ENCODE peak calls at places on chromosomes 6 and 20, in seven cellular contexts. G, A, V, F, U, C and D are unnamed samples.

GRCh38 chr6:28635547-28636158 is 110.0 kb downstream of the GPX5 start:
- DNase-seq in G (peak; percentile 66), A (no peak), V (no peak), F (no peak), U (no peak), C (no peak), D (peak; percentile 34)

GRCh38 chr6:34243131-34243771 is 5.6 kb downstream of the SMIM29 start:
- DNase-seq in G (no peak), A (no peak), V (no peak), F (no peak), U (no peak), C (no peak), D (no peak)

GRCh38 chr6:136180729-136181128 is 69.4 kb downstream of the MTFR2 start:
- DNase-seq in G (no peak), A (no peak), V (no peak), F (no peak), U (no peak), C (no peak), D (no peak)

GRCh38 chr6:35386989-35387388 is 44.6 kb downstream of the PPARD start:
- DNase-seq in G (no peak), A (no peak), V (no peak), F (no peak), U (no peak), C (no peak), D (no peak)

GRCh38 chr6:56386717-56387116 is 139.3 kb upstream of the COL21A1 start:
- DNase-seq in G (no peak), A (no peak), V (no peak), F (no peak), U (no peak), C (no peak), D (no peak)

GRCh38 chr6:31399589-31400466 is 3.6 kb upstream of the MICA start:
- DNase-seq in G (peak; percentile 89), A (peak; percentile 45), V (peak; percentile 54), F (peak; percentile 44), U (peak; percentile 51), C (peak; percentile 53), D (peak; percentile 76)

GRCh38 chr20:6311841-6312655 is 189.2 kb upstream of the FERMT1 start:
- DNase-seq in G (no peak), A (no peak), V (no peak), F (no peak), U (no peak), C (no peak), D (no peak)

GRCh38 chr6:21461844-21462518 is 131.6 kb upstream of the SOX4 start:
- DNase-seq in G (no peak), A (no peak), V (no peak), F (no peak), U (no peak), C (no peak), D (no peak)

GRCh38 chr20:12371955-12372354 is 454.3 kb downstream of the BTBD3 start:
- DNase-seq in G (no peak), A (no peak), V (no peak), F (no peak), U (no peak), C (no peak), D (no peak)

GRCh38 chr6:15453622-15454021 is 207.8 kb downstream of the JARID2 start:
- DNase-seq in G (peak; percentile 19), A (no peak), V (no peak), F (no peak), U (no peak), C (no peak), D (no peak)

GRCh38 chr20:1317545-1318255 is 11.2 kb downstream of the SDCBP2 start:
- DNase-seq in G (no peak), A (no peak), V (no peak), F (no peak), U (no peak), C (no peak), D (no peak)

GRCh38 chr6:81894286-81894685 is 141.8 kb upstream of the TENT5A start:
- DNase-seq in G (no peak), A (no peak), V (no peak), F (no peak), U (no peak), C (no peak), D (no peak)

GRCh38 chr6:150606258-150607043 is 6.8 kb downstream of the PLEKHG1 start:
- DNase-seq in G (no peak), A (no peak), V (no peak), F (no peak), U (no peak), C (no peak), D (no peak)

GRCh38 chr6:67736161-67736560 is 898.9 kb upstream of the ADGRB3 start:
- DNase-seq in G (no peak), A (no peak), V (no peak), F (no peak), U (no peak), C (no peak), D (no peak)

GRCh38 chr6:2935566-2936291 is 32.6 kb upstream of the SERPINB9 start:
- DNase-seq in G (peak; percentile 63), A (no peak), V (no peak), F (no peak), U (no peak), C (no peak), D (no peak)

GRCh38 chr6:52352239-52353008 is 9.5 kb upstream of the PAQR8 start:
- DNase-seq in G (no peak), A (no peak), V (no peak), F (no peak), U (no peak), C (no peak), D (no peak)

GRCh38 chr20:6709865-6710595 is 57.5 kb upstream of the BMP2 start:
- DNase-seq in G (no peak), A (no peak), V (no peak), F (no peak), U (no peak), C (no peak), D (no peak)

GRCh38 chr6:6825986-6826901 is 237.7 kb downstream of the LY86 start:
- DNase-seq in G (no peak), A (no peak), V (no peak), F (no peak), U (no peak), C (no peak), D (no peak)

GRCh38 chr6:66336171-66336570 is 629.1 kb upstream of the EYS start:
- DNase-seq in G (no peak), A (no peak), V (no peak), F (no peak), U (no peak), C (no peak), D (no peak)

GRCh38 chr6:147366290-147366689 is 142.2 kb upstream of the SAMD5 start:
- DNase-seq in G (no peak), A (no peak), V (no peak), F (no peak), U (no peak), C (no peak), D (no peak)

GRCh38 chr6:119881416-119881815 is 531.9 kb upstream of the MAN1A1 start:
- DNase-seq in G (no peak), A (no peak), V (no peak), F (no peak), U (no peak), C (no peak), D (no peak)

GRCh38 chr20:47258745-47259695 is 97.5 kb downstream of the ZMYND8 start:
- DNase-seq in G (no peak), A (no peak), V (no peak), F (no peak), U (no peak), C (no peak), D (no peak)

GRCh38 chr6:74182992-74183391 is 487.0 kb downstream of the CD109 start:
- DNase-seq in G (no peak), A (no peak), V (no peak), F (no peak), U (no peak), C (no peak), D (no peak)

GRCh38 chr6:116176596-116176995 is 50.7 kb upstream of the COL10A1 start:
- DNase-seq in G (no peak), A (no peak), V (no peak), F (no peak), U (no peak), C (no peak), D (no peak)

GRCh38 chr6:138235693-138236092 is 17.4 kb upstream of the PBOV1 start:
- DNase-seq in G (no peak), A (no peak), V (no peak), F (no peak), U (no peak), C (no peak), D (no peak)

GRCh38 chr6:117573006-117573680 is 29.2 kb downstream of the GOPC start:
- DNase-seq in G (no peak), A (no peak), V (no peak), F (no peak), U (no peak), C (no peak), D (no peak)

GRCh38 chr20:6178537-6178936 is 55.7 kb upstream of the FERMT1 start:
- DNase-seq in G (no peak), A (no peak), V (no peak), F (no peak), U (no peak), C (no peak), D (no peak)

GRCh38 chr6:11354019-11354418 is 121.6 kb upstream of the NEDD9 start:
- DNase-seq in G (peak; percentile 16), A (no peak), V (peak; percentile 68), F (peak; percentile 62), U (peak; percentile 37), C (no peak), D (peak; percentile 52)

GRCh38 chr20:59816146-59816743 is 117.2 kb downstream of the SYCP2 start:
- DNase-seq in G (peak; percentile 33), A (no peak), V (no peak), F (no peak), U (no peak), C (no peak), D (no peak)

GRCh38 chr6:35304299-35304698 is 6.7 kb downstream of the DEF6 start:
- DNase-seq in G (no peak), A (no peak), V (no peak), F (no peak), U (no peak), C (no peak), D (no peak)

GRCh38 chr20:1526896-1527295 is 30.6 kb downstream of the SIRPD start:
- DNase-seq in G (no peak), A (no peak), V (no peak), F (no peak), U (no peak), C (no peak), D (no peak)

GRCh38 chr6:34155471-34156300 is 9.8 kb upstream of the GRM4 start:
- DNase-seq in G (peak; percentile 49), A (no peak), V (no peak), F (no peak), U (no peak), C (no peak), D (no peak)

GRCh38 chr20:63802469-63803240 is 28.4 kb downstream of the ZBTB46 start:
- DNase-seq in G (no peak), A (no peak), V (no peak), F (no peak), U (no peak), C (no peak), D (no peak)

GRCh38 chr6:136961848-136962247 is 39.7 kb downstream of the SLC35D3 start:
- DNase-seq in G (no peak), A (no peak), V (no peak), F (no peak), U (no peak), C (no peak), D (no peak)

GRCh38 chr20:29690274-29690673 is 1567.2 kb upstream of the DEFB115 start:
- DNase-seq in G (no peak), A (no peak), V (no peak), F (no peak), U (no peak), C (no peak), D (no peak)

GRCh38 chr20:62840244-62841197 is 21.1 kb downstream of the TCFL5 start:
- DNase-seq in G (no peak), A (no peak), V (no peak), F (no peak), U (no peak), C (no peak), D (no peak)

GRCh38 chr6:139398658-139399057 is 24.2 kb upstream of the CITED2 start:
- DNase-seq in G (no peak), A (no peak), V (no peak), F (no peak), U (no peak), C (no peak), D (no peak)